ENCODE peak calls at places on chromosomes 13 and 19, in six cellular contexts. C is psoas muscle; U is left lung; S is fibroblast of lung; P is left ventricle myocardium inferior; G is CD8-positive, alpha-beta T cell. Z is an unnamed sample.

GRCh38 chr13:44108345-44108858 is 228.7 kb downstream of the LACC1 start:
- DNase-seq in S (no peak), P (peak), G (no peak), C (no peak), U (no peak), Z (no peak)

GRCh38 chr13:24247016-24247415 is 62.4 kb upstream of the C1QTNF9 start:
- DNase-seq in S (no peak), U (no peak), P (no peak), C (no peak), G (no peak), Z (no peak)

GRCh38 chr19:11378319-11379189 is 4.1 kb downstream of the SWSAP1 start:
- DNase-seq in U (peak), S (peak), C (no peak), P (peak), G (no peak), Z (peak)

GRCh38 chr19:1857648-1858326 is 5.6 kb downstream of the KLF16 start:
- DNase-seq in P (no peak), G (no peak), C (no peak), S (no peak), U (peak), Z (no peak)

GRCh38 chr13:109862627-109863026 is 76.2 kb upstream of the IRS2 start:
- DNase-seq in S (peak), C (no peak), G (no peak), U (no peak), P (no peak), Z (no peak)

GRCh38 chr13:92626274-92626673 is 600.3 kb upstream of the GPC6 start:
- DNase-seq in P (no peak), U (no peak), C (no peak), S (no peak), G (no peak), Z (no peak)

GRCh38 chr19:51698296-51698695 is 5.2 kb downstream of the SPACA6 start:
- DNase-seq in C (no peak), U (no peak), P (no peak), G (no peak), S (peak), Z (no peak)

GRCh38 chr13:44619651-44620050 is 43.5 kb upstream of the TSC22D1 start:
- DNase-seq in S (no peak), G (no peak), P (no peak), U (no peak), C (no peak), Z (no peak)

GRCh38 chr19:13100871-13101589 is 1.6 kb downstream of the LYL1 start:
- DNase-seq in S (no peak), C (no peak), G (no peak), P (no peak), U (no peak), Z (no peak)

GRCh38 chr19:34269968-34270621 is 15.7 kb downstream of the GARRE1 start:
- DNase-seq in P (peak), C (peak), G (peak), S (peak), U (peak), Z (peak)

GRCh38 chr19:1407662-1408299 is 395 bp downstream of the DAZAP1 start:
- DNase-seq in S (no peak), C (peak), P (peak), G (peak), U (no peak), Z (peak)

DNA sequence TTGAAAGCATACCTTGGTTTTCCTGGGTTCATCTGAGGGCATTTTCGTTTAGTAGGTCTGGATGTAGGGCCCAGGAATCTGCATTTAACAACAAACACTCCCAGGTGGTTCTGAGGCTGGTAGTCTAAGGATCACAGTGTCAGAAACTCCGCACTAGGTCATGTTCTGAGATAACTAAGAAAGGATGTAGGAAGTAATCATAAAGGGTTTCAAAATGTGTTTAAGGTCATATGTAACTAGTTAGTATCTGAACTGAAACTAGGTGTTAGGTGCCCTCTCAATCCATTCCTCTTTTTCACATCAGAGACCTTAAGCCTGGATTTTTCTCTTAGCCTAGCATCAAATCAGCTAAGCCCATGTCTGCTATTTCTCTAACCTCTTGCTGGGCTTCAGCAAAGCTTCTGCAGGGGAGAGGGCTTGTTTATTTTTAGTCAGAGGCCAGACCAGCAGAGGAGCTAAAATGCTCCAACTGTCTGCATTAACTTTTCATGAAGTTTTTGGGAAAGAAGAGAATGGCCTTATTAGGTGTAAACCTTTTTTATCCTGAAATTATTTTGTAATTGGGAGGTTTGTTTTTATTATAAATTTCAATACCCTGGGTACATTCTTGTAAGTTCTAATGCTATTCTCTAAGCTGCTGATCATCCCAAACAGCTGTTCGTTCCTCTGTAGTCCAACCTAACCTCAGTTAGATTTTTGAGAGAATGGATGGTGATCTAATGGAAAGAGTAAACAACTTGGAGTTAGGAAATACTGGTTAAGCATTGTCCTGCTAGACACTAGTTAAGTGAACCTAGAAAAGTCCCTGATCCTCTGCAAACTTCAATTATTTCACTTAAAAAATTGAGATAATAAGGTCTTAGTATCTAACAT is 262.8 kb upstream of the RFC3 start:
- DNase-seq in C (no peak), P (no peak), U (no peak), G (no peak), S (no peak), Z (no peak)
- H3K27ac ChIP-seq in C (no peak), P (peak), U (peak), G (no peak), S (no peak), Z (no peak)

DNA sequence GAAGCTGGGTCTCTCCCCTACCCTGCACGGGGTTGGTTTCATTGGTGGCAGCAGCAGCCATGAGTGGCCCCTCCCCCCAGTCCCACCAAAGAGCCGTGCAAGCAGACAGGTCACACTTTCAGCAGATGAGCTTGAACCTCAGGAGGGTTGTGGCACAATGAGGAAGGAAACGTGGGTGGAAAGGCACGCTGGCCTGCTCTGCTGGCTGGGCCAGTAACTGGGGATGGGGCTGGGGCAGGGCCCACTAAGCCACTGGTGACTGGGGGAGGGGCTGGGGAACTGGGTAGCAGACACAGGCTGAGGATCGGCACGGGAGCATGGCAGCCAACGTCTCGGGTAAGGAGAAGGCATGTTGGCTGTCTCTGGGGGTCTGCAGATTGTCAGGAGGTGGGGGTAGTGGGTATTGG is at the start of gene P2RY11:
- DNase-seq in P (no peak), C (peak), U (no peak), S (no peak), G (no peak), Z (no peak)
- H3K27ac ChIP-seq in P (peak), C (no peak), U (no peak), S (no peak), G (peak), Z (no peak)

GRCh38 chr19:39156891-39157230 is 31.3 kb downstream of the PAK4 start:
- DNase-seq in S (no peak), C (no peak), G (no peak), P (no peak), U (no peak), Z (no peak)
- H3K27ac ChIP-seq in S (no peak), C (no peak), G (no peak), P (no peak), U (no peak), Z (no peak)

GRCh38 chr19:49916839-49917733 is 11.9 kb upstream of the ATF5 start:
- DNase-seq in P (no peak), C (no peak), G (no peak), U (no peak), S (no peak), Z (no peak)
- H3K27ac ChIP-seq in P (no peak), C (no peak), G (no peak), U (no peak), S (no peak), Z (no peak)

GRCh38 chr19:46402725-46403124 is 10.6 kb downstream of the CCDC8 start:
- DNase-seq in U (no peak), G (no peak), C (peak), P (no peak), S (no peak), Z (no peak)

GRCh38 chr19:46404039-46404883 is 9.1 kb downstream of the CCDC8 start:
- DNase-seq in P (peak), G (no peak), U (no peak), C (peak), S (peak), Z (no peak)

GRCh38 chr19:46408611-46409039 is 4.7 kb downstream of the CCDC8 start:
- DNase-seq in S (no peak), U (peak), P (peak), C (peak), G (no peak), Z (no peak)

GRCh38 chr19:46407891-46408426 is 5.4 kb downstream of the CCDC8 start:
- DNase-seq in U (no peak), S (no peak), C (peak), P (no peak), G (no peak), Z (no peak)

GRCh38 chr19:46404884-46405658 is 8.3 kb downstream of the CCDC8 start:
- DNase-seq in C (peak), P (no peak), U (no peak), S (no peak), G (no peak), Z (no peak)
- H3K27ac ChIP-seq in C (no peak), P (peak), U (no peak), S (no peak), G (no peak), Z (no peak)